ENCODE peak calls at places on chromosomes 2 and 18, in eight cellular contexts. S is body of pancreas, Z is suprapubic skin, U is thoracic aorta, O is HCT116, F is K562, G is tibial artery, H is spleen. I is an unnamed sample. For H3K9me3, the result is how much of the 10 kb centered on the place peaks cover.

GRCh38 chr2:10515887-10516286 is 67.8 kb upstream of the ODC1 start:
- DNase-seq in S (no peak), Z (no peak), U (no peak), O (no peak), F (no peak), G (no peak), H (no peak), I (no peak)

GRCh38 chr2:29009711-29010677 is 28.9 kb downstream of the TOGARAM2 start:
- DNase-seq in S (no peak), Z (no peak), U (no peak), O (no peak), F (no peak), G (no peak), H (peak), I (no peak)

GRCh38 chr2:111897630-111897923 is 830 bp upstream of the MERTK start:
- DNase-seq in S (no peak), Z (no peak), U (no peak), O (no peak), F (no peak), G (no peak), H (no peak), I (no peak)

GRCh38 chr2:41705634-41706033 is 342.2 kb upstream of the PKDCC start:
- DNase-seq in S (no peak), Z (no peak), U (no peak), O (no peak), F (no peak), G (no peak), H (no peak), I (no peak)

GRCh38 chr2:201983174-201983573 is 50.5 kb upstream of the FZD7 start:
- DNase-seq in S (no peak), Z (no peak), U (no peak), O (no peak), F (no peak), G (no peak), H (no peak), I (no peak)

GRCh38 chr2:240558229-240558885 is 569 bp upstream of the ANKMY1 start:
- DNase-seq in S (no peak), Z (no peak), U (no peak), O (no peak), F (no peak), G (no peak), H (no peak), I (no peak)

GRCh38 chr2:179991344-179991743 is 15.8 kb downstream of the CWC22 start:
- DNase-seq in S (no peak), Z (no peak), U (no peak), O (no peak), F (no peak), G (no peak), H (no peak), I (no peak)

GRCh38 chr18:71784777-71785176 is 759.4 kb downstream of the CBLN2 start:
- DNase-seq in S (no peak), Z (no peak), U (no peak), O (no peak), F (peak), G (no peak), H (no peak), I (no peak)

GRCh38 chr18:31303771-31304170 is 14.2 kb upstream of the DSG1 start:
- DNase-seq in S (no peak), Z (no peak), U (no peak), O (no peak), F (no peak), G (no peak), H (no peak), I (no peak)

GRCh38 chr2:237280937-237281336 is 133.0 kb downstream of the COL6A3 start:
- DNase-seq in S (no peak), Z (no peak), U (no peak), O (no peak), F (no peak), G (no peak), H (no peak), I (no peak)

GRCh38 chr2:154713605-154714004 is 15.1 kb downstream of the KCNJ3 start:
- DNase-seq in S (no peak), Z (no peak), U (no peak), O (no peak), F (no peak), G (no peak), H (no peak), I (no peak)

GRCh38 chr2:86466306-86466705 is 25.1 kb downstream of the KDM3A start:
- DNase-seq in S (no peak), Z (no peak), U (no peak), O (no peak), F (no peak), G (no peak), H (no peak), I (no peak)

GRCh38 chr2:70716131-70716766 is 51.8 kb downstream of the ADD2 start:
- DNase-seq in S (no peak), Z (peak), U (no peak), O (no peak), F (no peak), G (no peak), H (no peak), I (no peak)

GRCh38 chr2:127146071-127146725 is 39.2 kb upstream of the BIN1 start:
- DNase-seq in S (no peak), Z (no peak), U (no peak), O (no peak), F (no peak), G (no peak), H (no peak), I (no peak)

GRCh38 chr2:127145255-127145899 is 38.4 kb upstream of the BIN1 start:
- DNase-seq in S (no peak), Z (no peak), U (no peak), O (no peak), F (no peak), G (no peak), H (no peak), I (no peak)

GRCh38 chr2:127146820-127147502 is 40.0 kb upstream of the BIN1 start:
- DNase-seq in S (no peak), Z (no peak), U (no peak), O (no peak), F (no peak), G (no peak), H (no peak), I (no peak)

GRCh38 chr2:127142663-127143630 is 36.0 kb upstream of the BIN1 start:
- DNase-seq in S (no peak), Z (no peak), U (no peak), O (no peak), F (no peak), G (no peak), H (no peak), I (no peak)

GRCh38 chr2:127143851-127144782 is 37.2 kb upstream of the BIN1 start:
- DNase-seq in S (no peak), Z (no peak), U (no peak), O (peak), F (no peak), G (no peak), H (no peak), I (no peak)
- TF ChIP-seq CTCF in S (peak), Z (no peak), U (no peak), O (peak), F (no peak), G (no peak), H (no peak), I (no peak)

DNA sequence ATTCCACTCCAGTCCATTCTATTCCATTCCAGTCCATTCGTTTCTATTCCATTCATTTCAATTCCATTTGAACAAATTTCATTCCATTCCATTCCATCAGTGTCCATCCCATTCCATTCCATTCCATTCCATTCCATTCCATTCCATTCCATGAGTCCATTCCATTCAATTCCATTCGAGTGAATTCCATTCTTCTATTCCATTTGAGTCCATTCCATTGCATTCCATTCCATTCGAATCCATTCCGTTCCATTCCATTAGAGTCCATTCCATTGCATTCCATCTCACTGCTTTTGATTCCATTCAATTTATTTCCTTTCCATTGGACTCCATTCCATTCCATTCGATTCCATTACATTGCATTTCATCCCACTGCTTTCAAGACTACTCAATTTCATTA is 1132.1 kb downstream of the RPIA start:
- DNase-seq in S (no peak), Z (no peak), U (no peak), O (no peak), F (no peak), G (no peak), H (no peak), I (no peak)
- H3K9me3 ChIP-seq in S (under half), Z (under half), U (under half), O (under half), F (under half), G (half or more), H (under half), I (under half)

DNA sequence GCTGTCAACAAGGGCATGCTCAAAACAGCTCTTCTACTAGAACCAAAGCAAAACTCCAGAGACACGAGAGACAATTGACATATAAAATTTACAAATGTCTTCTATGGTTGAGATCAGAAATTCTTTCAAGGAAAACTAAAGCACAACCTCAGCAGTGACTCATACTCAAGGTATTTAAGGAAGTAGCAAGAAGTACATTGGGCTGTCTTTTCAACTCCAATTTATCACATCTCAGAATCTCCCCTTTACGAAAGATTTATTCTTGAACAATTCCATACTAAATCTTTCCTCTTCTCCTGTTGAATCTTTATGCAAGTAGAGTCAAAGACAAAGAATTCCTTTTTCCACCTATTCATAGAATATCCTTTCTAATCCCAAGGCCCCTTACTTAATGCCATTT is 324.0 kb downstream of the IRS1 start:
- DNase-seq in S (no peak), Z (no peak), U (no peak), O (peak), F (no peak), G (no peak), H (no peak), I (no peak)
- H3K27ac ChIP-seq in S (no peak), Z (no peak), U (no peak), O (peak), F (no peak), G (peak), H (no peak), I (no peak)

GRCh38 chr2:120999374-121000097 is 263.9 kb downstream of the GLI2 start:
- DNase-seq in S (no peak), Z (no peak), U (no peak), O (no peak), F (no peak), G (no peak), H (no peak), I (no peak)
- TF ChIP-seq CTCF in S (no peak), Z (no peak), U (no peak), O (no peak), F (no peak), G (no peak), H (no peak), I (no peak)

GRCh38 chr18:8910186-8910585 is 192.3 kb upstream of the NDUFV2 start:
- DNase-seq in S (no peak), Z (no peak), U (no peak), O (no peak), F (no peak), G (no peak), H (no peak), I (no peak)

GRCh38 chr18:8910843-8911242 is 191.7 kb upstream of the NDUFV2 start:
- DNase-seq in S (no peak), Z (no peak), U (no peak), O (no peak), F (no peak), G (no peak), H (no peak), I (no peak)

GRCh38 chr18:8908792-8909510 is 193.5 kb upstream of the NDUFV2 start:
- DNase-seq in S (no peak), Z (no peak), U (no peak), O (no peak), F (no peak), G (no peak), H (no peak), I (no peak)

GRCh38 chr18:8911408-8912340 is 190.8 kb upstream of the NDUFV2 start:
- DNase-seq in S (no peak), Z (no peak), U (no peak), O (no peak), F (no peak), G (no peak), H (no peak), I (no peak)

GRCh38 chr18:8912348-8913057 is 190.0 kb upstream of the NDUFV2 start:
- DNase-seq in S (no peak), Z (no peak), U (no peak), O (no peak), F (peak), G (no peak), H (peak), I (peak)
- H3K9me3 ChIP-seq in S (under half), Z (under half), U (under half), O (under half), F (under half), G (under half), H (under half), I (under half)

DNA sequence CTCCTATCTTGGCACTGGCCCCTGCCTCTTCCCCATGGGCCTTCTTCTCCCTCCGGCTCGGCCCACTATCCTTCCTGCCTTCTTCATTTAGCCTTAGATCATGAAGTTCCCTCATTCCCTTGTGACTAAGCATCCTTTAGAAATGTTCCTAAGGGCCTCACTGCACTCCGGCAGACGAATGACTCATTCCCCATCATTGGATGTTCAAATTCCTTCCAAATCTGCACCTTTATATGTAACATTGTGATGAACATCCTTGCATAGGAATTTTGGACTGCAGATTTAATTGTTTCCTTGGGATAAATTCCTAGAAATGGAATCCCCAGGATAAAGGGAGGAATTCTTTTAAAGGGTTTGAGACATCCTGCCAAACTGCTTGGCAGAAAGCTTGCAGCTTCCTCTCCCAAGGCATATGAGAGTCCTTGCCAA is 19.0 kb downstream of the CRACDL start:
- DNase-seq in S (no peak), Z (peak), U (no peak), O (peak), F (no peak), G (peak), H (no peak), I (no peak)
- H3K27ac ChIP-seq in S (no peak), Z (no peak), U (no peak), O (no peak), F (no peak), G (no peak), H (no peak), I (no peak)

GRCh38 chr2:165698621-165698946 is 95.5 kb downstream of the GALNT3 start:
- DNase-seq in S (peak), Z (no peak), U (no peak), O (peak), F (no peak), G (no peak), H (no peak), I (no peak)
- TF ChIP-seq CTCF in S (peak), Z (no peak), U (peak), O (peak), F (no peak), G (peak), H (peak), I (peak)

GRCh38 chr2:7517122-7517487 is 599.9 kb downstream of the RNF144A start:
- DNase-seq in S (no peak), Z (no peak), U (no peak), O (no peak), F (no peak), G (no peak), H (no peak), I (no peak)
- H3K9me3 ChIP-seq in S (under half), Z (under half), U (under half), O (under half), F (under half), G (under half), H (under half), I (under half)

GRCh38 chr2:127655209-127656073 is 9.5 kb downstream of the GPR17 start:
- DNase-seq in S (no peak), Z (no peak), U (no peak), O (no peak), F (no peak), G (peak), H (peak), I (no peak)
- H3K27ac ChIP-seq in S (no peak), Z (no peak), U (peak), O (no peak), F (no peak), G (peak), H (peak), I (peak)

DNA sequence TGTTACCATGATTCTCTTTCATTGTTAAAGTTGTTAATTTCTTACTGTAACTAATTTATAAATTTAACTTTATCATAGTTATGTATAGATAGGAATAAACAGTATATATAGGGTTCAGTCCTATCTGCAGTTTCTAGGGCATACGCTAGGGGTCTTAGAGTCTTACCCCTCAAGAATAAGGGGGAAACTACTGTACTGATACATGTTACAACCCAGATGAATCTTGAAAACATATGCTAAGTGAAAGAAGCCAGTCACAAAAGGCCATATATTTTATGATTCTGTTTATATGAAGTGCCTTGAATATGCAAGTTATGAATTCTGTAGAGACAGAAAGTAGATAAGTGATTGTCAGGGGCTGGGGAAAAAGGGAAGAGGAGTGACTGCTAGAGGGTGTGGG is 52.4 kb downstream of the RTN4 start:
- DNase-seq in S (no peak), Z (no peak), U (no peak), O (no peak), F (no peak), G (no peak), H (no peak), I (no peak)
- TF ChIP-seq CTCF in S (no peak), Z (no peak), U (no peak), O (no peak), F (no peak), G (no peak), H (no peak), I (no peak)